ENCODE peak calls at places on chromosomes 3 and 15, in seven cellular contexts. R, W, B, S, J, X and Q are unnamed samples.
A peak's percentile ranks its signal among the peaks of the same experiment; 100 is the strongest.

GRCh38 chr3:172194702-172195392 is 155.5 kb downstream of the FNDC3B start:
- DNase-seq in W (no peak), J (no peak), R (no peak), X (no peak), S (no peak), B (no peak), Q (no peak)

GRCh38 chr3:143885803-143886427 is 37.6 kb upstream of the SLC9A9 start:
- DNase-seq in J (no peak), X (no peak), S (peak; percentile 20), W (no peak), B (peak; percentile 19), R (no peak), Q (peak; percentile 8)

GRCh38 chr3:123818921-123819429 is 65.2 kb downstream of the MYLK start:
- DNase-seq in B (no peak), R (no peak), S (no peak), X (no peak), W (no peak), J (peak; percentile 47), Q (no peak)

GRCh38 chr3:66412176-66412887 is 88.5 kb downstream of the LRIG1 start:
- DNase-seq in X (no peak), J (no peak), B (no peak), S (no peak), R (no peak), W (no peak), Q (no peak)

GRCh38 chr3:140469491-140469890 is 208.4 kb upstream of the TRIM42 start:
- DNase-seq in S (no peak), X (no peak), J (no peak), R (no peak), W (no peak), B (no peak), Q (no peak)

GRCh38 chr3:53744351-53744750 is 101.9 kb downstream of the CHDH start:
- DNase-seq in R (no peak), X (peak; percentile 62), S (peak; percentile 49), J (no peak), W (no peak), B (peak; percentile 51), Q (no peak)

GRCh38 chr3:161990036-161990435 is 493.4 kb downstream of the OTOL1 start:
- DNase-seq in W (no peak), X (no peak), R (no peak), S (no peak), B (no peak), J (no peak), Q (no peak)

GRCh38 chr15:85041230-85041629 is 59.6 kb downstream of the PDE8A start:
- DNase-seq in R (no peak), W (no peak), S (no peak), B (no peak), J (no peak), X (no peak), Q (no peak)

GRCh38 chr3:17238029-17238428 is 353.3 kb downstream of the PLCL2 start:
- DNase-seq in X (no peak), R (no peak), B (no peak), S (peak; percentile 20), W (no peak), J (no peak), Q (no peak)

GRCh38 chr3:42709621-42710020 is 7.0 kb upstream of the HHATL start:
- DNase-seq in J (no peak), W (no peak), R (peak; percentile 10), B (peak; percentile 3), S (peak; percentile 5), X (no peak), Q (no peak)

GRCh38 chr15:71052356-71052755 is 62.9 kb upstream of the THSD4 start:
- DNase-seq in R (no peak), J (no peak), S (no peak), W (no peak), B (no peak), X (no peak), Q (no peak)

GRCh38 chr3:150763841-150764483 is 993 bp upstream of the SIAH2 start:
- DNase-seq in X (peak; percentile 78), W (peak; percentile 67), J (peak; percentile 69), S (peak; percentile 47), B (no peak), R (no peak), Q (peak; percentile 57)

GRCh38 chr3:109109574-109109973 is 8.4 kb downstream of the MORC1 start:
- DNase-seq in J (no peak), B (no peak), S (no peak), R (no peak), W (no peak), X (no peak), Q (no peak)

GRCh38 chr3:28247286-28247685 is 5.9 kb downstream of the CMC1 start:
- DNase-seq in X (no peak), S (no peak), R (no peak), W (no peak), J (no peak), B (no peak), Q (no peak)

GRCh38 chr15:68631621-68632051 is 52.8 kb downstream of the CORO2B start:
- DNase-seq in B (peak; percentile 41), W (no peak), S (peak; percentile 63), J (no peak), R (no peak), X (no peak), Q (no peak)

GRCh38 chr3:14457481-14457880 is 55.1 kb downstream of the SLC6A6 start:
- DNase-seq in X (no peak), W (no peak), S (no peak), R (no peak), B (no peak), J (no peak), Q (no peak)

GRCh38 chr15:81379269-81379668 is 5.3 kb upstream of the TMC3 start:
- DNase-seq in J (no peak), R (no peak), B (no peak), S (no peak), W (no peak), X (no peak), Q (no peak)

GRCh38 chr3:39718674-39719595 is 90.5 kb upstream of the MYRIP start:
- DNase-seq in W (no peak), R (no peak), S (no peak), B (no peak), J (no peak), X (no peak), Q (no peak)

GRCh38 chr3:80770106-80771079 is 991.1 kb downstream of the GBE1 start:
- DNase-seq in W (no peak), B (no peak), S (no peak), R (no peak), J (no peak), X (no peak), Q (peak; percentile 14)

GRCh38 chr3:80769683-80770082 is 991.8 kb downstream of the GBE1 start:
- DNase-seq in X (no peak), R (no peak), W (no peak), J (no peak), S (peak; percentile 13), B (no peak), Q (peak; percentile 6)

GRCh38 chr3:80771085-80771484 is 990.4 kb downstream of the GBE1 start:
- DNase-seq in B (no peak), J (no peak), W (no peak), S (no peak), R (no peak), X (no peak), Q (no peak)

DNA sequence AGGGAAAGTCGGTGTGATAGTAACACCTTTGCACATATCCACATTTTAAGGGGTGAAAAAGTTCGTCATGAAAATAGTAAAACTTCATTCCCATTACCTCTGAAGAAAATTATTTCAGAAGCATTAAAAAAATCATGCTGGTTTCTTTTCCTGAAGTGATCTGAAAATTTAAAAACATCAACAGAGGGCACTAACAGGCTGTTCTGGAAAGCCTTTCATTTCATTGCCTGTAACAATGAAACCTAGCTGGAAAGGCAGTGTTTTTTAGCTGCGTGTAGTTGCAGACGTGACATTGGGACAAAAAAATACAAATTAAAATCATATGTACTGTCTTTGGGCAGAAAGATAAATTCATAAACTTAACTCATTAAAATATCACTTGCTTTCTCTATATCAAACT is 993.8 kb downstream of the GBE1 start:
- DNase-seq in X (no peak), W (no peak), R (no peak), J (no peak), S (no peak), B (no peak), Q (no peak)
- TF ChIP-seq CTCF in X (no peak), W (no peak), R (no peak), J (no peak), S (no peak), B (no peak), Q (no peak)

GRCh38 chr15:52217186-52217585 is 26.0 kb upstream of the GNB5 start:
- DNase-seq in W (no peak), X (peak; percentile 65), B (peak; percentile 67), S (peak; percentile 68), R (no peak), J (no peak), Q (peak; percentile 23)
- TF ChIP-seq CTCF in W (no peak), X (no peak), B (peak; percentile 86), S (no peak), R (no peak), J (no peak), Q (no peak)

DNA sequence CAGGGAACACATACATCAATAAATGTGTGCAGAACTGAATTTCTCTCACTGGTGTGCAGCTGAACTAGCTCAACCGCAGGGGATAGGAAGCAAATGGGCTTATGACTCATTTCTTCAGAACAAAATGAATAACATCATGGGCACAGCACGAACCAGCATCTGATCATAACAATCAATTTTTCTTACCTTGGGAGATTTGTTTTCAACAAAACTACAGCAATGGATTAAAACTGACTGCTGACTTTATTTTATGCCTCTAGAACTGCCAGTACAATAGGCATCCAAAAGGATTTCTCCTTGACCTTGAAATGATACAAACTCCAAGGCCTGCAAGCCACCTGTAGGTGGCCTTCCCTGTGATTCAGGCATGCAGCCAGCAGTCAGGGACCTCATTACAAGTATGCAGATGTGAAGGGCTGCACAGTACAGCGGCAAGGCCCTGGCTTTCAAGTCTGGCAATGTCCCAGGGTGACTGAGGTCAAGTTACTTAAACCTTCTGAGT is 26.1 kb downstream of the TAMM41 start:
- DNase-seq in X (peak; percentile 37), B (no peak), S (no peak), J (no peak), W (no peak), R (no peak), Q (no peak)
- TF ChIP-seq CTCF in X (no peak), B (peak; percentile 10), S (no peak), J (no peak), W (no peak), R (no peak), Q (no peak)

DNA sequence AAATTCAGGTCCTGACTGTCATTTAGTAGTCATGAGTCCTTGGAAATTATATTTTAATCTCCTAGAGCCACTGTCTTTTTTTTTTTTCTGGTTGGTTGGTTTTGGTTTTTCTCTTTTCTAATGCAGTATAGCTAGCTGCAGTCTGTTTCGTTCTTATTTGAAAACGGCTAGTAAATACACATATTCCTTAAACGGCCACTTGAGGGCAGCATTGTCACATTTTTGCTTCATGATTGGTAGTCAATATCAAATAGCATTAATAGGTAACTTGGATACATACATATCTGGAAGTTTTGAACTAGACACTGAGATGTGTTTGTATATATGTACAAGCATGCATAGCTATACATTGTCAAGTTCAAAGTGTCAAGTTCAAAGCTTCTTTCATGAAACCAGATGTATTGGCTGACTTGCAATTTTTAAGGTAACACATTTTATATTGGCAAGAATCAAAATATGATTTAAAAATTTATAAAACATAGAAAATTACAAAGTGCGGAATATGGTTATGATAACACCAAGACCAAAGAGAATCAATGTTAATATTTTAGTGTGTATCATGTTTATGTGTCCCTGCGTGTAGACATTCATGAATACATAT is 22.5 kb downstream of the GABRA5 start:
- DNase-seq in R (no peak), B (peak; percentile 54), S (peak; percentile 74), X (peak; percentile 74), J (peak; percentile 35), W (no peak), Q (peak; percentile 55)
- TF ChIP-seq CTCF in R (peak; percentile 96), B (peak; percentile 11), S (peak; percentile 77), X (peak; percentile 41), J (peak; percentile 81), W (peak; percentile 52), Q (peak; percentile 89)